ENCODE peak calls at places on chromosomes 3 and 15, in ten cellular contexts. Y is right atrium auricular region; A is IMR-90; B is CD4-positive, CD25-positive, alpha-beta regulatory T cell; S is tibial artery; D is H7; J is ovary; G is CD8-positive, alpha-beta memory T cell; K is hepatocyte; C is lower lobe of right lung. Z is an unnamed sample.

GRCh38 chr15:60004846-60005351 is 788 bp downstream of the FOXB1 start:
- DNase-seq in Y (no peak), A (peak; percentile 6), B (no peak), S (no peak), D (no peak), J (no peak), G (no peak), K (no peak), C (peak; percentile 44), Z (no peak)

GRCh38 chr15:61828860-61829513 is 231.3 kb downstream of the VPS13C start:
- DNase-seq in Y (no peak), A (no peak), B (no peak), S (no peak), D (no peak), J (no peak), G (no peak), K (no peak), C (no peak), Z (peak; percentile 67)

GRCh38 chr15:95561463-95561862 is 769.0 kb upstream of the NR2F2 start:
- DNase-seq in Y (no peak), A (peak; percentile 55), B (no peak), S (no peak), D (no peak), J (no peak), G (no peak), K (no peak), C (no peak), Z (no peak)

GRCh38 chr15:70778258-70779076 is 15.1 kb upstream of the UACA start:
- DNase-seq in Y (no peak), A (peak; percentile 94), B (no peak), S (no peak), D (no peak), J (no peak), G (no peak), K (peak; percentile 42), C (no peak), Z (no peak)

GRCh38 chr3:62884041-62884870 is 9.0 kb upstream of the CADPS start:
- DNase-seq in Y (no peak), A (no peak), B (no peak), S (no peak), D (peak; percentile 26), J (no peak), G (no peak), K (no peak), C (no peak), Z (no peak)

GRCh38 chr3:98733778-98734281 is 29.3 kb upstream of the ST3GAL6 start:
- DNase-seq in Y (no peak), A (no peak), B (no peak), S (no peak), D (peak; percentile 17), J (no peak), G (no peak), K (peak; percentile 27), C (peak; percentile 51), Z (no peak)

GRCh38 chr15:49686626-49687025 is 65.8 kb downstream of the DTWD1 start:
- DNase-seq in Y (no peak), A (peak; percentile 32), B (no peak), S (no peak), D (no peak), J (no peak), G (no peak), K (no peak), C (no peak), Z (no peak)

GRCh38 chr3:12483872-12484197 is 445 bp upstream of the TSEN2 start:
- DNase-seq in Y (no peak), A (no peak), B (no peak), S (no peak), D (no peak), J (no peak), G (no peak), K (peak; percentile 21), C (peak; percentile 48), Z (no peak)

GRCh38 chr15:44289352-44289790 is 852 bp downstream of the GOLM2 start:
- DNase-seq in Y (no peak), A (no peak), B (no peak), S (no peak), D (peak; percentile 51), J (no peak), G (no peak), K (peak; percentile 10), C (no peak), Z (no peak)

GRCh38 chr3:117997201-117998049 is 1037.2 kb downstream of the IGSF11 start:
- DNase-seq in Y (peak; percentile 84), A (peak; percentile 86), B (no peak), S (peak; percentile 80), D (peak; percentile 67), J (peak; percentile 68), G (peak; percentile 2), K (peak; percentile 90), C (peak; percentile 83), Z (peak; percentile 63)

DNA sequence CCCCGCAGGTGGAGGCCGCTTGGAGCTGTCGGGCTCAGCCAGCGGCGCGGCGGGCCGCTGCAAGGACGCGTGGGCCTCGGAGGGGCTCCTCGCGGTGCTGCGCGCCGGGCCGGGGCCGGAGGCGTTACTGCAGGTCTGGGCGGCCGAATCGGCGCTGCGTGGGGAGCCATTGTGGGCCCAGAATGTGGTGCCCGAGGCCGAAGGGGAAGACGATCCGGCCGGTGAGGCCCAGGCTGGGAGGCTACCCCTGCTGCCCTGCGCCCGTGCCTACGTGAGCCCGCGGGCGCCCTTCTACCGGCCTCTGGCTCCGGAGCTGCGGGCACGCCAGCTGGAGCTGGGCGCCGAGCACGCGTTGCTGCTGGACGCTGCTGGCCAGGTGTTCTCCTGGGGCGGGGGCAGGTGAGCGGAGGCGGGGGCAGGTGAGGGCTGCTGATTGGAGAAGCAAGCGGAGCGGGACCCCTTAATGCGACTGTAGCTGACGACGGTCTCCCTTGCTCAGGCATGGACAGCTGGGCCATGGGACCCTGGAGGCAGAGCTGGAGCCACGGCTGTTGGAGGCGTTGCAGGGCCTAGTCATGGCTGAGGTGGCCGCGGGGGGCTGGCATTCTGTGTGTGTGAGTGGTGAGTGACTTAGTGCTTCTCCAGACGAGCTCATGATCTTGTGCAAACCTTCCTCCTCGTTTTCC is 2.6 kb downstream of the RCCD1 start:
- DNase-seq in Y (no peak), A (peak; percentile 39), B (no peak), S (no peak), D (peak; percentile 87), J (peak; percentile 54), G (no peak), K (peak; percentile 56), C (no peak), Z (no peak)
- H3K36me3 ChIP-seq in Y (peaks cover 25% of the 10 kb centered on the region), A (peaks cover 35% of the 10 kb centered on the region), B (peaks cover 25% of the 10 kb centered on the region), S (peaks cover 29% of the 10 kb centered on the region), D (peaks cover 20% of the 10 kb centered on the region), J (no peaks in the 10 kb centered on the region), G (no peaks in the 10 kb centered on the region), K (no peaks in the 10 kb centered on the region), C (peaks cover 43% of the 10 kb centered on the region), Z (no peaks in the 10 kb centered on the region)

DNA sequence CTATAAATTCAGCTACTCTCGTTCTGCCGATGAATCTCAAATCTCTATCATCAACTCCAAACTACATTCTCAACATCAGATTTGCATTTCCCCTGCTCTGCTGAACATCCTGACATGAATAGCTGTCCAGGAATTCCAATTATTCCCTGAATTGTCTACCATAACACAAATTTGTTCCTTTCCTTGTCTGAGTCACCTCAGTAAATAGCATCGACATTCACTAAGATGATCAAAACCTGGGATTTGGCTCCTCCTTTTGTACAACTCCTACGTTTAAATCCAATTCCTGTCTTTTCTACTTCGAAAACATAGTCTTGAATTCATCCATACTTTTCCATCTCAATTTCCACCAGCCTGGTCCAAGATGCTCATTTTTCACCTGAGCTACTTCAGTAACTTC is 107.0 kb downstream of the GREM1 start:
- DNase-seq in Y (no peak), A (peak; percentile 92), B (no peak), S (no peak), D (no peak), J (no peak), G (no peak), K (no peak), C (no peak), Z (no peak)
- H3K4me3 ChIP-seq in Y (no peak overlapping the region), A (no peak overlapping the region), B (no peak overlapping the region), S (no peak overlapping the region), D (no peak overlapping the region), J (no peak overlapping the region), G (no peak overlapping the region), K (no peak overlapping the region), C (no peak overlapping the region), Z (no peak overlapping the region)

GRCh38 chr3:47870156-47870555 is 67.2 kb downstream of the DHX30 start:
- DNase-seq in Y (no peak), A (peak; percentile 44), B (no peak), S (no peak), D (no peak), J (no peak), G (no peak), K (no peak), C (no peak), Z (no peak)

GRCh38 chr3:47874438-47874837 is 71.5 kb downstream of the DHX30 start:
- DNase-seq in Y (no peak), A (no peak), B (no peak), S (no peak), D (no peak), J (no peak), G (no peak), K (no peak), C (no peak), Z (no peak)

GRCh38 chr3:47868306-47868705 is 65.4 kb downstream of the DHX30 start:
- DNase-seq in Y (no peak), A (no peak), B (no peak), S (no peak), D (no peak), J (no peak), G (no peak), K (no peak), C (no peak), Z (no peak)

GRCh38 chr3:47870702-47871255 is 67.8 kb downstream of the DHX30 start:
- DNase-seq in Y (no peak), A (no peak), B (no peak), S (no peak), D (no peak), J (no peak), G (no peak), K (no peak), C (no peak), Z (no peak)

DNA sequence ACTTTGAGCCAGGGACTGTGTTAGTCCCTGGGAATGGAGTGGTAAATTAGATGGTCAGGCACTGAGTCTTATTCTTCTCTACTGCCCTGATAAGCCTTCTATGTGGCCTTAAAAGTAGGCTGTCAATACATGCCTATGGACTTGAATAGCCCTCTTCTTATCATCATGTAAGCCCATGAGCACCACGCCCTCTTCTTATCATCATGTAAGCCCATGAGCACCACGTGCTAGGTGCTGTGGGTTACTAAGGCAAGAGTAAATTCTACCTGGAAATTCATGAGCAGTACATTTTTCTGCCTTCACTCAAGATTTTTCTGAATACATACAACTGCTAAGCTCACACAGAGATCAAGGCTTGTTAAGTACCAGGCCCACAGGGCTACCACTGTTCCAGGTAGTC is 68.5 kb downstream of the DHX30 start:
- DNase-seq in Y (no peak), A (no peak), B (no peak), S (no peak), D (no peak), J (no peak), G (no peak), K (peak; percentile 72), C (no peak), Z (no peak)
- H3K36me3 ChIP-seq in Y (peaks cover 87% of the 10 kb centered on the region), A (peaks cover 72% of the 10 kb centered on the region), B (peaks cover 73% of the 10 kb centered on the region), S (peaks cover 98% of the 10 kb centered on the region), D (peaks cover 52% of the 10 kb centered on the region), J (no peaks in the 10 kb centered on the region), G (peaks cover 32% of the 10 kb centered on the region), K (no peaks in the 10 kb centered on the region), C (peaks cover 98% of the 10 kb centered on the region), Z (no peaks in the 10 kb centered on the region)

DNA sequence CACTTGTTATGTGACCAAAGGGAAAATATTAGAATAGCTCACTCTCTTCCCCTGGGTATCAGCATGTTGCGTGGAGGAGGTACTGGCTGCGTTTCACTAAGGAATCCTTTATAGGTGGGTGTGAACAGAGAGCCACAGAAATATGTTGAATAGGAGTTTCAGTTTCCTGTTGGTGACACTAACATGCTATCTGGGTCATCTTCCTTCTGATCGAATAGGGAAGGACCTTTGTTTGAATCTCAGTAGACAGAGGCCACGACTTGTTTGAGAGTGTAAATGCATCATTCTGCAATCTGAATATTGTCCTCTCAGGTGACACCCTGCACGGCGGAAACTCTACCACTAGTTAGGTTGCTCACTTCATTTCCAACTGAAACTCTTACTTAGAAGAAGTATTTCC is 157.9 kb upstream of the SLC2A2 start:
- DNase-seq in Y (no peak), A (no peak), B (no peak), S (no peak), D (no peak), J (no peak), G (no peak), K (no peak), C (no peak), Z (no peak)
- H3K4me3 ChIP-seq in Y (no peak overlapping the region), A (no peak overlapping the region), B (no peak overlapping the region), S (no peak overlapping the region), D (no peak overlapping the region), J (no peak overlapping the region), G (no peak overlapping the region), K (no peak overlapping the region), C (no peak overlapping the region), Z (no peak overlapping the region)

Z was measured in uterus.